ENCODE peak calls at places on chromosomes 4 and X, in eight cellular contexts. P is naive thymus-derived CD4-positive, alpha-beta T cell; L is dorsolateral prefrontal cortex; V is body of pancreas; Z is small intestine; W is pancreas; U is Karpas-422; F is stomach. Q is an unnamed sample.

GRCh38 chr4:106809083-106809482 is 227.0 kb downstream of the DKK2 start:
- DNase-seq in U (peak), Z (peak), W (no peak), F (no peak), P (no peak), V (no peak), L (no peak), Q (no peak)

GRCh38 chr4:148235809-148236208 is 206.4 kb downstream of the NR3C2 start:
- DNase-seq in U (no peak), Z (no peak), P (no peak), V (no peak), L (no peak), F (no peak), W (no peak), Q (no peak)

GRCh38 chr4:145887241-145887964 is 51.2 kb downstream of the ZNF827 start:
- DNase-seq in Z (no peak), U (peak), F (no peak), P (no peak), L (no peak), W (no peak), V (no peak), Q (no peak)

GRCh38 chrX:94831364-94831763 is 1157.4 kb downstream of the FAM133A start:
- DNase-seq in L (no peak), Z (no peak), U (peak), P (no peak), F (no peak), V (no peak), W (no peak), Q (no peak)

GRCh38 chrX:123818243-123818642 is 41.6 kb upstream of the XIAP start:
- DNase-seq in L (no peak), V (no peak), F (peak), U (no peak), Z (peak), W (no peak), P (no peak), Q (no peak)

GRCh38 chrX:14027511-14028019 is 2.1 kb downstream of the GEMIN8 start:
- DNase-seq in W (no peak), U (peak), L (no peak), V (no peak), F (no peak), P (no peak), Z (no peak), Q (no peak)

GRCh38 chr4:140635606-140636005 is 66.8 kb upstream of the UCP1 start:
- DNase-seq in U (peak), F (peak), V (peak), P (no peak), Z (peak), L (no peak), W (peak), Q (no peak)

GRCh38 chrX:71178908-71179307 is 34.3 kb downstream of the NLGN3 start:
- DNase-seq in V (peak), U (peak), P (peak), F (peak), Z (peak), W (peak), L (peak), Q (peak)

GRCh38 chrX:19678941-19679340 is 163.6 kb upstream of the MAP3K15 start:
- DNase-seq in V (no peak), F (no peak), U (no peak), L (no peak), Z (peak), W (no peak), P (no peak), Q (no peak)

GRCh38 chr4:114361249-114361648 is 237.4 kb upstream of the UGT8 start:
- DNase-seq in W (no peak), Z (no peak), P (no peak), F (no peak), U (no peak), V (no peak), L (no peak), Q (no peak)

GRCh38 chr4:4541040-4541631 is 712 bp downstream of the STX18 start:
- DNase-seq in L (no peak), U (peak), P (no peak), Z (peak), F (peak), W (peak), V (peak), Q (no peak)

GRCh38 chrX:143319526-143319925 is 197.7 kb downstream of the SPANXN3 start:
- DNase-seq in V (no peak), L (no peak), P (no peak), W (no peak), Z (no peak), U (no peak), F (no peak), Q (no peak)

GRCh38 chrX:905828-906566 is 275.4 kb downstream of the SHOX start:
- DNase-seq in Z (no peak), U (no peak), V (no peak), L (no peak), F (no peak), W (no peak), P (no peak), Q (no peak)

GRCh38 chr4:2570551-2571222 is 34.2 kb downstream of the FAM193A start:
- DNase-seq in W (no peak), P (peak), F (no peak), V (peak), Z (no peak), L (no peak), U (no peak), Q (no peak)

GRCh38 chrX:72255445-72255844 is 16.6 kb upstream of the ERCC6L start:
- DNase-seq in F (peak), W (no peak), L (no peak), V (peak), U (no peak), Z (no peak), P (no peak), Q (no peak)

GRCh38 chr4:121817701-121818100 is 6.0 kb downstream of the CCNA2 start:
- DNase-seq in U (no peak), P (no peak), L (no peak), V (no peak), W (no peak), Z (no peak), F (no peak), Q (no peak)

GRCh38 chrX:9907645-9908387 is 59.3 kb upstream of the CLDN34 start:
- DNase-seq in P (no peak), W (no peak), V (no peak), U (no peak), L (no peak), Z (no peak), F (no peak), Q (no peak)

GRCh38 chrX:135741192-135741715 is 26.7 kb downstream of the CT45A3 start:
- DNase-seq in W (no peak), V (no peak), P (no peak), Z (no peak), F (no peak), L (no peak), U (no peak), Q (no peak)

GRCh38 chr4:114474401-114474800 is 124.2 kb upstream of the UGT8 start:
- DNase-seq in P (no peak), Z (no peak), F (no peak), W (no peak), U (no peak), V (no peak), L (no peak), Q (no peak)

GRCh38 chr4:74004668-74005067 is 6.2 kb upstream of the CXCL5 start:
- DNase-seq in L (no peak), F (no peak), Z (no peak), P (no peak), W (no peak), V (no peak), U (no peak), Q (no peak)

GRCh38 chr4:92381640-92382039 is 77.9 kb downstream of the GRID2 start:
- DNase-seq in F (no peak), W (no peak), L (no peak), P (no peak), U (no peak), V (no peak), Z (no peak), Q (no peak)

GRCh38 chrX:9349572-9350259 is 115.1 kb upstream of the TBL1X start:
- DNase-seq in F (no peak), P (no peak), V (no peak), Z (no peak), L (no peak), W (no peak), U (no peak), Q (peak)

GRCh38 chr4:1615786-1616573 is 68.1 kb downstream of the FAM53A start:
- DNase-seq in W (no peak), L (no peak), V (no peak), Z (no peak), P (no peak), F (no peak), U (no peak), Q (no peak)

GRCh38 chrX:100609591-100609990 is 24.9 kb downstream of the TNMD start:
- DNase-seq in Z (no peak), L (no peak), V (no peak), W (no peak), F (no peak), U (no peak), P (no peak), Q (no peak)

GRCh38 chrX:97252111-97252510 is 368.4 kb downstream of the RPA4 start:
- DNase-seq in L (no peak), P (no peak), V (no peak), F (no peak), W (no peak), Z (no peak), U (no peak), Q (no peak)

GRCh38 chr4:25253072-25253447 is 19.2 kb downstream of the PI4K2B start:
- DNase-seq in P (no peak), W (no peak), V (no peak), U (no peak), F (no peak), Z (peak), L (no peak), Q (no peak)

GRCh38 chr4:134343661-134344060 is 142.1 kb upstream of the PABPC4L start:
- DNase-seq in U (no peak), P (no peak), W (no peak), L (no peak), Z (no peak), F (no peak), V (no peak), Q (no peak)

GRCh38 chrX:51459125-51459524 is 37.3 kb downstream of the NUDT11 start:
- DNase-seq in W (no peak), L (no peak), U (peak), F (no peak), V (peak), P (no peak), Z (peak), Q (no peak)

GRCh38 chrX:51461053-51462050 is 35.0 kb downstream of the NUDT11 start:
- DNase-seq in L (no peak), Z (peak), F (no peak), V (peak), P (no peak), U (peak), W (no peak), Q (no peak)

GRCh38 chrX:51456246-51456645 is 40.1 kb downstream of the NUDT11 start:
- DNase-seq in L (no peak), P (no peak), F (no peak), Z (no peak), U (peak), V (peak), W (peak), Q (no peak)

GRCh38 chrX:51456814-51457213 is 39.6 kb downstream of the NUDT11 start:
- DNase-seq in U (peak), V (no peak), Z (no peak), P (no peak), W (no peak), F (no peak), L (no peak), Q (no peak)
- H3K27ac ChIP-seq in U (no peak), V (no peak), Z (no peak), P (no peak), W (no peak), F (no peak), L (no peak), Q (no peak)

GRCh38 chr4:61545902-61546498 is 345.9 kb downstream of the ADGRL3 start:
- DNase-seq in Z (no peak), V (no peak), P (no peak), F (no peak), U (no peak), W (no peak), L (no peak), Q (no peak)
- H3K27ac ChIP-seq in Z (no peak), V (no peak), P (no peak), F (no peak), U (no peak), W (no peak), L (no peak), Q (no peak)

GRCh38 chr4:90498175-90498574 is 371.0 kb downstream of the CCSER1 start:
- DNase-seq in P (no peak), L (no peak), F (no peak), Z (no peak), V (no peak), W (no peak), U (no peak), Q (no peak)
- H3K27ac ChIP-seq in P (no peak), L (no peak), F (no peak), Z (no peak), V (no peak), W (no peak), U (no peak), Q (no peak)

GRCh38 chrX:49067285-49068120 is 6.3 kb downstream of the PRAF2 start:
- DNase-seq in L (no peak), U (no peak), V (no peak), F (no peak), Z (no peak), P (no peak), W (no peak), Q (no peak)

GRCh38 chrX:49066690-49067089 is 7.1 kb downstream of the PRAF2 start:
- DNase-seq in Z (no peak), U (no peak), W (no peak), L (no peak), F (no peak), V (no peak), P (no peak), Q (no peak)

GRCh38 chrX:49066278-49066677 is 7.5 kb downstream of the CCDC120 start:
- DNase-seq in L (no peak), U (no peak), W (no peak), F (no peak), Z (no peak), P (no peak), V (no peak), Q (no peak)

GRCh38 chrX:49070988-49071387 is 2.8 kb downstream of the PRAF2 start:
- DNase-seq in U (no peak), W (no peak), Z (no peak), P (no peak), L (no peak), V (no peak), F (no peak), Q (no peak)

GRCh38 chrX:49069038-49069437 is 4.8 kb downstream of the PRAF2 start:
- DNase-seq in L (no peak), P (no peak), F (no peak), U (no peak), Z (no peak), W (no peak), V (no peak), Q (no peak)
- H3K27ac ChIP-seq in L (no peak), P (no peak), F (no peak), U (no peak), Z (no peak), W (no peak), V (no peak), Q (no peak)

GRCh38 chr4:19187709-19188108 is 1064.0 kb upstream of the SLIT2 start:
- DNase-seq in L (no peak), U (no peak), W (no peak), V (no peak), F (no peak), P (no peak), Z (no peak), Q (no peak)

GRCh38 chr4:19195696-19196095 is 1056.0 kb upstream of the SLIT2 start:
- DNase-seq in V (no peak), P (no peak), W (no peak), Z (no peak), L (no peak), F (no peak), U (no peak), Q (no peak)

GRCh38 chr4:19194672-19195071 is 1057.0 kb upstream of the SLIT2 start:
- DNase-seq in F (no peak), L (no peak), Z (no peak), U (no peak), V (no peak), W (no peak), P (no peak), Q (no peak)

GRCh38 chr4:19193274-19193962 is 1058.3 kb upstream of the SLIT2 start:
- DNase-seq in V (no peak), W (no peak), L (no peak), U (no peak), Z (no peak), P (no peak), F (no peak), Q (no peak)
- H3K27ac ChIP-seq in V (no peak), W (no peak), L (no peak), U (no peak), Z (no peak), P (no peak), F (no peak), Q (no peak)

GRCh38 chrX:37685452-37686347 is at the start of gene XK:
- DNase-seq in L (peak), V (peak), P (peak), F (peak), Z (peak), W (peak), U (no peak), Q (no peak)

GRCh38 chrX:37686348-37686736 is 751 bp downstream of the XK start:
- DNase-seq in P (no peak), Z (peak), V (no peak), W (no peak), F (no peak), L (no peak), U (no peak), Q (no peak)

GRCh38 chrX:37686979-37687378 is 1.4 kb downstream of the XK start:
- DNase-seq in L (no peak), P (no peak), U (no peak), F (no peak), V (no peak), W (no peak), Z (no peak), Q (no peak)

GRCh38 chrX:37684426-37684825 is 1.2 kb upstream of the XK start:
- DNase-seq in F (no peak), P (no peak), V (peak), U (no peak), L (no peak), Z (no peak), W (peak), Q (no peak)

GRCh38 chrX:37684918-37685317 is 673 bp upstream of the XK start:
- DNase-seq in Z (peak), U (no peak), P (no peak), V (no peak), W (no peak), L (no peak), F (no peak), Q (no peak)
- H3K27ac ChIP-seq in Z (peak), U (no peak), P (no peak), V (peak), W (peak), L (no peak), F (peak), Q (no peak)

GRCh38 chr4:107931775-107932321 is 499 bp downstream of the CYP2U1 start:
- DNase-seq in V (peak), Z (peak), L (peak), F (no peak), W (peak), P (peak), U (peak), Q (no peak)
- H3K27ac ChIP-seq in V (no peak), Z (peak), L (peak), F (peak), W (peak), P (peak), U (no peak), Q (peak)

GRCh38 chr4:20625460-20625859 is 74.8 kb upstream of the PACRGL start:
- DNase-seq in F (no peak), P (no peak), L (no peak), V (peak), Z (no peak), U (no peak), W (no peak), Q (no peak)
- H3K27ac ChIP-seq in F (peak), P (no peak), L (no peak), V (no peak), Z (no peak), U (no peak), W (no peak), Q (no peak)

GRCh38 chr4:151175204-151175603 is 75.8 kb downstream of the RPS3A start:
- DNase-seq in U (no peak), P (no peak), W (no peak), V (no peak), L (no peak), Z (no peak), F (no peak), Q (no peak)
- H3K27ac ChIP-seq in U (no peak), P (no peak), W (no peak), V (no peak), L (peak), Z (no peak), F (peak), Q (peak)

GRCh38 chrX:40644175-40644574 is 3.2 kb downstream of the CXorf38 start:
- DNase-seq in U (peak), P (no peak), F (no peak), V (peak), Z (peak), W (no peak), L (no peak), Q (no peak)

GRCh38 chrX:40646489-40647306 is 663 bp downstream of the CXorf38 start:
- DNase-seq in P (peak), V (peak), F (peak), Z (peak), L (no peak), W (peak), U (peak), Q (peak)

GRCh38 chrX:40647307-40648197 is at the start of gene CXorf38:
- DNase-seq in L (peak), W (peak), P (peak), Z (peak), F (peak), V (peak), U (peak), Q (peak)

GRCh38 chrX:40644821-40645358 is 2.5 kb downstream of the CXorf38 start:
- DNase-seq in Z (peak), P (peak), V (peak), L (no peak), W (peak), F (peak), U (peak), Q (peak)
- H3K27ac ChIP-seq in Z (peak), P (peak), V (no peak), L (peak), W (peak), F (peak), U (peak), Q (peak)